ENCODE peak calls at places on chromosomes 12 and 14, in six cellular contexts. K is brain microvascular endothelial cell, N is endothelial cell, A is MM.1S, V is foreskin keratinocyte, Q is cardiac fibroblast. U is an unnamed sample.

GRCh38 chr12:110585231-110585799 is 2.2 kb upstream of the PPTC7 start:
- DNase-seq in K (no peak), N (peak), A (no peak), V (peak), Q (no peak), U (no peak)

GRCh38 chr12:131139363-131140068 is 185.8 kb downstream of the ADGRD1 start:
- DNase-seq in K (no peak), N (no peak), A (no peak), V (no peak), Q (no peak), U (no peak)

GRCh38 chr14:100747021-100747586 is 20.4 kb downstream of the DLK1 start:
- DNase-seq in K (peak), N (no peak), A (no peak), V (peak), Q (peak), U (no peak)

GRCh38 chr14:31341280-31341679 is 79.1 kb downstream of the HEATR5A start:
- DNase-seq in K (no peak), N (no peak), A (no peak), V (no peak), Q (no peak), U (no peak)

GRCh38 chr12:115204957-115205754 is 521.2 kb upstream of the TBX3 start:
- DNase-seq in K (peak), N (no peak), A (no peak), V (no peak), Q (peak), U (no peak)

GRCh38 chr12:3611853-3612703 is 121.1 kb downstream of the PRMT8 start:
- DNase-seq in K (no peak), N (no peak), A (no peak), V (no peak), Q (no peak), U (no peak)

GRCh38 chr12:69932154-69932553 is 107.1 kb downstream of the MYRFL start:
- DNase-seq in K (no peak), N (peak), A (no peak), V (no peak), Q (no peak), U (no peak)

GRCh38 chr12:54786081-54786480 is 68.2 kb upstream of the MUCL1 start:
- DNase-seq in K (no peak), N (no peak), A (no peak), V (no peak), Q (no peak), U (no peak)

GRCh38 chr14:73747386-73748211 is 33.4 kb upstream of the PNMA1 start:
- DNase-seq in K (no peak), N (no peak), A (no peak), V (no peak), Q (no peak), U (no peak)

GRCh38 chr12:109753054-109753401 is 39.4 kb downstream of the FAM222A start:
- DNase-seq in K (no peak), N (no peak), A (no peak), V (no peak), Q (no peak), U (no peak)

GRCh38 chr12:113470871-113471618 is 626 bp downstream of the LHX5 start:
- DNase-seq in K (no peak), N (peak), A (no peak), V (no peak), Q (no peak), U (peak)

GRCh38 chr12:125225641-125226040 is 160.4 kb downstream of the AACS start:
- DNase-seq in K (no peak), N (no peak), A (no peak), V (no peak), Q (no peak), U (no peak)

GRCh38 chr14:61355892-61356325 is 34.5 kb downstream of the PRKCH start:
- DNase-seq in K (peak), N (peak), A (no peak), V (peak), Q (peak), U (no peak)

GRCh38 chr12:64669270-64669842 is 59.1 kb downstream of the RASSF3 start:
- DNase-seq in K (no peak), N (peak), A (peak), V (no peak), Q (no peak), U (peak)

GRCh38 chr12:30257614-30258013 is 438.1 kb downstream of the IPO8 start:
- DNase-seq in K (peak), N (no peak), A (no peak), V (no peak), Q (peak), U (no peak)

GRCh38 chr12:113030875-113031525 is 25.5 kb upstream of the DTX1 start:
- DNase-seq in K (peak), N (no peak), A (peak), V (no peak), Q (peak), U (peak)

GRCh38 chr12:43590307-43590706 is 38.3 kb upstream of the ADAMTS20 start:
- DNase-seq in K (no peak), N (no peak), A (no peak), V (no peak), Q (no peak), U (no peak)

GRCh38 chr12:124774462-124775167 is 89.0 kb downstream of the SCARB1 start:
- DNase-seq in K (peak), N (no peak), A (peak), V (peak), Q (peak), U (peak)

GRCh38 chr12:109740694-109741245 is 27.1 kb downstream of the FAM222A start:
- DNase-seq in K (no peak), N (no peak), A (no peak), V (no peak), Q (no peak), U (no peak)

GRCh38 chr14:66311935-66312334 is 174.2 kb upstream of the CCDC196 start:
- DNase-seq in K (no peak), N (no peak), A (no peak), V (no peak), Q (no peak), U (no peak)

GRCh38 chr14:20487402-20487742 is 18.0 kb upstream of the RNASE10 start:
- DNase-seq in K (no peak), N (no peak), A (no peak), V (no peak), Q (no peak), U (no peak)
- TF ChIP-seq CTCF in K (no peak), N (no peak), A (no peak), V (peak), Q (no peak), U (no peak)

GRCh38 chr12:50101663-50102062 is 2.1 kb upstream of the GPD1 start:
- DNase-seq in K (no peak), N (no peak), A (no peak), V (no peak), Q (peak), U (no peak)
- TF ChIP-seq CTCF in K (peak), N (no peak), A (no peak), V (peak), Q (peak), U (no peak)

GRCh38 chr14:67998804-67999203 is 179.2 kb downstream of the RAD51B start:
- DNase-seq in K (no peak), N (no peak), A (no peak), V (no peak), Q (no peak), U (no peak)
- TF ChIP-seq CTCF in K (no peak), N (no peak), A (no peak), V (no peak), Q (no peak), U (no peak)

DNA sequence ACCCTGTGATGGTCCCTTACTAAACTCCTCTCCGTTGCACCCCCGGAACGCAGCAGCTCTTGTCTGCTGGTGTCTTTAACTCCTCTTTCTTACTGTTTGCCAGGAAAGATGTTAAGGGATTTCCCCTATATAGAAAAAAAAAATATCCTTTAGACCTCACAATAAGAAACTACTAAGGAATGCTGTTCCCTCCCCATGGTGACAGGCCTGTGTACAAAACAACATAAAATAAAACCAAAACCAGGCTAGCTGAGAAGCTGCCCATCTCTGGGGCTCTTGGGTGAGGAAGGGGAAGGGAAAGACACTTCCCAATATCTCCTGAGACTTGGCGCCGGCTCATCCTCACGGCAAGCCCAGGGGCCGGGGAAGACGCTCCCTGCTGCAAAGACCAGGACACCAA is 95.5 kb downstream of the CHGA start:
- DNase-seq in K (no peak), N (no peak), A (no peak), V (no peak), Q (peak), U (no peak)
- TF ChIP-seq CTCF in K (no peak), N (no peak), A (no peak), V (no peak), Q (no peak), U (no peak)

DNA sequence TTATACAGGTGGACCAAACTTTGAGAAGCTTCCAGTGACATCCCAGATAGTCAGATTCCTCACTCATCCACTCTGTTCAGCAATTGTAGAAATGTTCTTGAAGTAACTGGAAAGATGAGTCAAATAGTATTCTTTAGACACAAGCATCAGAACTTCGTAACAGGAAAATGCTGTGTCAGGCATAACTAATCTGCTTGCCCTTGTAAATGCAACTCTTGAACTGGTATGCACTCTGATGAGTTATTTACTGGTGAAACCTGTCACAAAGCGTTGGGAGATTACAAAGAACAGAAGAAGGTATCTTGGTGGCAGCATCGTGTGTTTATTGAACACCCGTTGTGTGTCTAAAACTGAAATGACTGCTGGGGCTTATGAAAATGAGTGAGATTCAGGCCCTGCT is 10.8 kb upstream of the DUSP6 start:
- DNase-seq in K (no peak), N (no peak), A (no peak), V (no peak), Q (no peak), U (no peak)
- TF ChIP-seq CTCF in K (no peak), N (no peak), A (no peak), V (no peak), Q (no peak), U (no peak)

GRCh38 chr14:53011053-53011462 is 60.2 kb upstream of the FERMT2 start:
- DNase-seq in K (peak), N (no peak), A (no peak), V (peak), Q (peak), U (no peak)
- TF ChIP-seq CTCF in K (no peak), N (no peak), A (no peak), V (no peak), Q (no peak), U (no peak)

GRCh38 chr12:57085999-57086950 is 2.6 kb upstream of the NAB2 start:
- DNase-seq in K (peak), N (peak), A (peak), V (no peak), Q (peak), U (peak)
- TF ChIP-seq CTCF in K (peak), N (no peak), A (peak), V (peak), Q (peak), U (peak)

GRCh38 chr14:63438065-63438757 is 105.0 kb downstream of the PPP2R5E start:
- DNase-seq in K (peak), N (no peak), A (peak), V (peak), Q (peak), U (no peak)
- TF ChIP-seq CTCF in K (peak), N (no peak), A (peak), V (peak), Q (peak), U (no peak)

GRCh38 chr14:52077261-52077984 is 8.6 kb upstream of the NID2 start:
- DNase-seq in K (peak), N (no peak), A (no peak), V (no peak), Q (peak), U (no peak)
- TF ChIP-seq CTCF in K (no peak), N (no peak), A (no peak), V (peak), Q (no peak), U (no peak)

GRCh38 chr12:19893514-19893913 is 454.2 kb downstream of the AEBP2 start:
- DNase-seq in K (peak), N (no peak), A (peak), V (no peak), Q (peak), U (peak)
- TF ChIP-seq CTCF in K (peak), N (no peak), A (peak), V (no peak), Q (peak), U (no peak)

U was measured in GM13976.